ENCODE peak calls at places on chromosomes 11 and 22, in seven cellular contexts. T is activated T-cell treated with anti-CD3 and anti-CD28 coated beads, Interleukin-2, amount 50 U/mL, for 72 hours; J is choroid plexus epithelial cell; Q is hypothalamus; Z is colonic mucosa; W is psoas muscle; X is osteocyte. S is an unnamed sample.

GRCh38 chr11:1298695-1299492 is 10.5 kb downstream of the TOLLIP start:
- DNase-seq in W (peak), Q (no peak), X (peak), J (peak), T (no peak), Z (peak), S (peak)

GRCh38 chr22:26770624-26771023 is 113.2 kb downstream of the MIAT start:
- DNase-seq in J (peak), X (no peak), Q (no peak), Z (no peak), T (no peak), W (no peak), S (no peak)

GRCh38 chr11:68546555-68546954 is 86.0 kb downstream of the PPP6R3 start:
- DNase-seq in X (no peak), T (no peak), Z (no peak), W (peak), J (peak), Q (no peak), S (no peak)

GRCh38 chr11:26225643-26226042 is 106.3 kb upstream of the ANO3 start:
- DNase-seq in J (no peak), W (no peak), T (no peak), Q (no peak), X (no peak), Z (no peak), S (no peak)

GRCh38 chr22:39388261-39389011 is 11.1 kb upstream of the TAB1 start:
- DNase-seq in Z (peak), Q (no peak), X (peak), W (peak), J (peak), T (peak), S (peak)

GRCh38 chr22:19889951-19890350 is 35.3 kb upstream of the GNB1L start:
- DNase-seq in Z (no peak), X (no peak), T (peak), W (peak), Q (no peak), J (no peak), S (no peak)

GRCh38 chr11:93039841-93040240 is 70.4 kb downstream of the MTNR1B start:
- DNase-seq in Z (no peak), X (no peak), J (peak), Q (no peak), W (no peak), T (no peak), S (no peak)

GRCh38 chr11:122754553-122755322 is 83.6 kb upstream of the CRTAM start:
- DNase-seq in Q (no peak), J (peak), W (no peak), T (peak), X (no peak), Z (no peak), S (peak)

GRCh38 chr11:126682590-126682989 is 318.0 kb downstream of the KIRREL3 start:
- DNase-seq in Z (no peak), J (no peak), W (no peak), X (no peak), T (no peak), Q (no peak), S (no peak)

GRCh38 chr22:48517039-48518030 is 1310.3 kb downstream of the BRD1 start:
- DNase-seq in J (no peak), X (no peak), W (no peak), Z (no peak), Q (peak), T (no peak), S (no peak)

GRCh38 chr11:46658259-46658658 is 40.9 kb downstream of the ATG13 start:
- DNase-seq in J (peak), Q (no peak), T (no peak), W (peak), Z (no peak), X (no peak), S (no peak)

GRCh38 chr11:134652586-134653255 is 240.7 kb upstream of the B3GAT1 start:
- DNase-seq in T (no peak), Q (no peak), X (peak), W (no peak), J (no peak), Z (peak), S (no peak)

GRCh38 chr11:15843309-15843857 is 513.0 kb downstream of the SOX6 start:
- DNase-seq in J (no peak), T (no peak), X (no peak), W (no peak), Z (no peak), Q (no peak), S (no peak)